ENCODE peak calls at places on chromosomes 3 and 15, in four cellular contexts. Y is SW 1271, M is uterus, T is GM12878. R is an unnamed sample.
A peak's percentile ranks its signal among the peaks of the same experiment; 100 is the strongest.

GRCh38 chr3:24156466-24156865 is 211.4 kb downstream of the NR1D2 start:
- DNase-seq in Y (peak; percentile 26), M (no peak), T (no peak), R (no peak)

GRCh38 chr15:70192490-70192889 is 94.8 kb upstream of the TLE3 start:
- DNase-seq in Y (no peak), M (no peak), T (no peak), R (no peak)

GRCh38 chr3:112814256-112814655 is 32.4 kb downstream of the CD200R1L start:
- DNase-seq in Y (peak; percentile 36), M (no peak), T (no peak), R (no peak)

GRCh38 chr3:153331676-153332075 is 169.7 kb downstream of the RAP2B start:
- DNase-seq in Y (no peak), M (no peak), T (no peak), R (no peak)

GRCh38 chr3:100003609-100004503 is 110.4 kb downstream of the FILIP1L start:
- DNase-seq in Y (no peak), M (no peak), T (no peak), R (no peak)

GRCh38 chr3:54120657-54121403 is 1.5 kb upstream of the CACNA2D3 start:
- DNase-seq in Y (no peak), M (no peak), T (no peak), R (no peak)

GRCh38 chr15:31292391-31293020 is 34.1 kb upstream of the KLF13 start:
- DNase-seq in Y (no peak), M (no peak), T (no peak), R (no peak)

GRCh38 chr3:107235193-107235922 is 141.9 kb upstream of the CCDC54 start:
- DNase-seq in Y (no peak), M (no peak), T (no peak), R (no peak)

GRCh38 chr15:37931868-37932267 is 2.6 kb upstream of the TMCO5A start:
- DNase-seq in Y (no peak), M (no peak), T (no peak), R (no peak)

GRCh38 chr15:77617507-77618285 is 15.0 kb downstream of the LINGO1 start:
- DNase-seq in Y (no peak), M (no peak), T (no peak), R (no peak)

GRCh38 chr3:157130138-157130880 is 29.6 kb downstream of the CCNL1 start:
- DNase-seq in Y (no peak), M (peak; percentile 46), T (no peak), R (no peak)

GRCh38 chr3:47228088-47228487 is 54.5 kb downstream of the KIF9 start:
- DNase-seq in Y (no peak), M (no peak), T (no peak), R (no peak)

GRCh38 chr3:106120334-106120733 is 251.5 kb upstream of the CBLB start:
- DNase-seq in Y (no peak), M (no peak), T (no peak), R (no peak)

GRCh38 chr3:55964491-55964980 is 477.4 kb upstream of the WNT5A start:
- DNase-seq in Y (no peak), M (no peak), T (no peak), R (no peak)

GRCh38 chr15:22895465-22896190 is 57.2 kb downstream of the NIPA2 start:
- DNase-seq in Y (peak; percentile 50), M (no peak), T (peak; percentile 1), R (no peak)

GRCh38 chr3:158313344-158313927 is 203.5 kb downstream of the RSRC1 start:
- DNase-seq in Y (peak; percentile 36), M (no peak), T (no peak), R (no peak)

GRCh38 chr3:173733029-173733652 is 335.6 kb downstream of the NLGN1 start:
- DNase-seq in Y (peak; percentile 20), M (no peak), T (no peak), R (no peak)

GRCh38 chr3:32138545-32139104 is 32.2 kb downstream of the GPD1L start:
- DNase-seq in Y (no peak), M (no peak), T (no peak), R (no peak)

GRCh38 chr3:127408684-127409420 is 121.0 kb upstream of the PRR20G start:
- DNase-seq in Y (no peak), M (no peak), T (no peak), R (peak; percentile 58)

GRCh38 chr15:64443747-64444621 is 16.4 kb upstream of the ZNF609 start:
- DNase-seq in Y (peak; percentile 98), M (no peak), T (no peak), R (no peak)

GRCh38 chr3:44923634-44924033 is 49.2 kb downstream of the TGM4 start:
- DNase-seq in Y (no peak), M (no peak), T (no peak), R (no peak)

GRCh38 chr3:27666708-27667107 is 55.4 kb downstream of the EOMES start:
- DNase-seq in Y (no peak), M (peak; percentile 19), T (no peak), R (no peak)

GRCh38 chr3:31614162-31614921 is 81.6 kb downstream of the STT3B start:
- DNase-seq in Y (no peak), M (no peak), T (no peak), R (no peak)

GRCh38 chr3:15271785-15272381 is 60.5 kb downstream of the SH3BP5 start:
- DNase-seq in Y (no peak), M (no peak), T (peak; percentile 90), R (peak; percentile 80)

GRCh38 chr3:72245183-72245811 is 460.3 kb upstream of the PROK2 start:
- DNase-seq in Y (no peak), M (peak; percentile 60), T (no peak), R (peak; percentile 87)

GRCh38 chr3:58387650-58388546 is 45.7 kb downstream of the PDHB start:
- DNase-seq in Y (no peak), M (no peak), T (no peak), R (no peak)

GRCh38 chr3:183073839-183074615 is 25.3 kb downstream of the MCCC1 start:
- DNase-seq in Y (peak; percentile 57), M (no peak), T (no peak), R (no peak)

GRCh38 chr3:194274424-194275085 is 76.6 kb downstream of the CPN2 start:
- DNase-seq in Y (no peak), M (no peak), T (no peak), R (peak; percentile 64)

GRCh38 chr3:58680896-58681525 is 14.4 kb upstream of the FAM3D start:
- DNase-seq in Y (no peak), M (no peak), T (no peak), R (peak; percentile 41)

GRCh38 chr15:49036650-49037545 is 9.3 kb downstream of the SECISBP2L start:
- DNase-seq in Y (no peak), M (no peak), T (no peak), R (no peak)

GRCh38 chr3:45906681-45907220 is 20.4 kb downstream of the CCR9 start:
- DNase-seq in Y (no peak), M (no peak), T (no peak), R (no peak)

GRCh38 chr15:73956276-73957086 is 30.2 kb downstream of the LOXL1 start:
- DNase-seq in Y (peak; percentile 99), M (no peak), T (no peak), R (peak; percentile 79)

GRCh38 chr15:44340410-44340809 is 51.9 kb downstream of the GOLM2 start:
- DNase-seq in Y (peak; percentile 2), M (no peak), T (no peak), R (no peak)

GRCh38 chr3:127525373-127525772 is 65.2 kb downstream of the TPRA1 start:
- DNase-seq in Y (no peak), M (no peak), T (no peak), R (no peak)

GRCh38 chr3:68007621-68008226 is 353.3 kb upstream of the SUCLG2 start:
- DNase-seq in Y (no peak), M (no peak), T (no peak), R (no peak)

GRCh38 chr15:25903024-25903581 is 40.0 kb upstream of the ATP10A start:
- DNase-seq in Y (no peak), M (no peak), T (no peak), R (no peak)

GRCh38 chr3:159764211-159765024 is 224.2 kb upstream of the IL12A start:
- DNase-seq in Y (peak; percentile 86), M (no peak), T (no peak), R (peak; percentile 91)

GRCh38 chr3:172202797-172203196 is 163.4 kb downstream of the FNDC3B start:
- DNase-seq in Y (no peak), M (no peak), T (no peak), R (no peak)

R was measured in coronary artery.